ENCODE peak calls at places on chromosomes 5 and 9, in nine cellular contexts. One of them, this sample, is unnamed.
A peak's percentile ranks its signal among the peaks of the same experiment; 100 is the strongest.

GRCh38 chr5:80069918-80070318 is 34.8 kb downstream of the THBS4 start:
- DNase-seq in upper lobe of right lung: peak; percentile 74
- DNase-seq in fibroblast of lung: no peak
- DNase-seq in AG04450: no peak
- DNase-seq in NB4: peak; percentile 49
- DNase-seq in hepatocyte: no peak
- DNase-seq in progenitor cell of endocrine pancreas: no peak
- DNase-seq in colonic mucosa: peak; percentile 27
- DNase-seq in activated B cell treated with CpG ODN at 0.5 μM for 24 hours: no peak
- DNase-seq in this sample: no peak

GRCh38 chr5:11334404-11334803 is 569.8 kb downstream of the CTNND2 start:
- DNase-seq in upper lobe of right lung: no peak
- DNase-seq in fibroblast of lung: no peak
- DNase-seq in AG04450: no peak
- DNase-seq in NB4: no peak
- DNase-seq in hepatocyte: no peak
- DNase-seq in progenitor cell of endocrine pancreas: no peak
- DNase-seq in colonic mucosa: no peak
- DNase-seq in activated B cell treated with CpG ODN at 0.5 μM for 24 hours: no peak
- DNase-seq in this sample: no peak

GRCh38 chr5:142357469-142358090 is 32.8 kb upstream of the SPRY4 start:
- DNase-seq in upper lobe of right lung: no peak
- DNase-seq in fibroblast of lung: peak; percentile 22
- DNase-seq in AG04450: no peak
- DNase-seq in NB4: peak; percentile 19
- DNase-seq in hepatocyte: no peak
- DNase-seq in progenitor cell of endocrine pancreas: no peak
- DNase-seq in colonic mucosa: no peak
- DNase-seq in activated B cell treated with CpG ODN at 0.5 μM for 24 hours: no peak
- DNase-seq in this sample: peak; percentile 4

GRCh38 chr5:176383961-176384360 is 4.4 kb downstream of the NOP16 start:
- DNase-seq in upper lobe of right lung: no peak
- DNase-seq in fibroblast of lung: no peak
- DNase-seq in AG04450: no peak
- DNase-seq in NB4: no peak
- DNase-seq in hepatocyte: no peak
- DNase-seq in progenitor cell of endocrine pancreas: no peak
- DNase-seq in colonic mucosa: no peak
- DNase-seq in activated B cell treated with CpG ODN at 0.5 μM for 24 hours: no peak
- DNase-seq in this sample: no peak

GRCh38 chr9:124855944-124856773 is 2.9 kb downstream of the WDR38 start:
- DNase-seq in upper lobe of right lung: no peak
- DNase-seq in fibroblast of lung: peak; percentile 23
- DNase-seq in AG04450: no peak
- DNase-seq in NB4: peak; percentile 75
- DNase-seq in hepatocyte: no peak
- DNase-seq in progenitor cell of endocrine pancreas: no peak
- DNase-seq in colonic mucosa: no peak
- DNase-seq in activated B cell treated with CpG ODN at 0.5 μM for 24 hours: no peak
- DNase-seq in this sample: peak; percentile 30

GRCh38 chr5:66520854-66521253 is 75.3 kb upstream of the MAST4 start:
- DNase-seq in upper lobe of right lung: no peak
- DNase-seq in fibroblast of lung: no peak
- DNase-seq in AG04450: no peak
- DNase-seq in NB4: no peak
- DNase-seq in hepatocyte: no peak
- DNase-seq in progenitor cell of endocrine pancreas: no peak
- DNase-seq in colonic mucosa: no peak
- DNase-seq in activated B cell treated with CpG ODN at 0.5 μM for 24 hours: no peak
- DNase-seq in this sample: no peak

GRCh38 chr9:93132946-93133640 is 958 bp downstream of the NINJ1 start:
- DNase-seq in upper lobe of right lung: no peak
- DNase-seq in fibroblast of lung: no peak
- DNase-seq in AG04450: no peak
- DNase-seq in NB4: no peak
- DNase-seq in hepatocyte: peak; percentile 68
- DNase-seq in progenitor cell of endocrine pancreas: no peak
- DNase-seq in colonic mucosa: peak; percentile 54
- DNase-seq in activated B cell treated with CpG ODN at 0.5 μM for 24 hours: no peak
- DNase-seq in this sample: no peak

GRCh38 chr5:171418316-171418981 is 998 bp upstream of the FGF18 start:
- DNase-seq in upper lobe of right lung: peak; percentile 88
- DNase-seq in fibroblast of lung: peak; percentile 78
- DNase-seq in AG04450: peak; percentile 72
- DNase-seq in NB4: no peak
- DNase-seq in hepatocyte: peak; percentile 92
- DNase-seq in progenitor cell of endocrine pancreas: peak; percentile 87
- DNase-seq in colonic mucosa: peak; percentile 72
- DNase-seq in activated B cell treated with CpG ODN at 0.5 μM for 24 hours: peak; percentile 42
- DNase-seq in this sample: peak; percentile 82

GRCh38 chr5:154196955-154197652 is 6.6 kb downstream of the GALNT10 start:
- DNase-seq in upper lobe of right lung: no peak
- DNase-seq in fibroblast of lung: peak; percentile 79
- DNase-seq in AG04450: peak; percentile 51
- DNase-seq in NB4: peak; percentile 30
- DNase-seq in hepatocyte: peak; percentile 65
- DNase-seq in progenitor cell of endocrine pancreas: no peak
- DNase-seq in colonic mucosa: no peak
- DNase-seq in activated B cell treated with CpG ODN at 0.5 μM for 24 hours: no peak
- DNase-seq in this sample: peak; percentile 38

GRCh38 chr5:164562271-164562856 is 1056.9 kb downstream of the MAT2B start:
- DNase-seq in upper lobe of right lung: no peak
- DNase-seq in fibroblast of lung: peak; percentile 18
- DNase-seq in AG04450: no peak
- DNase-seq in NB4: no peak
- DNase-seq in hepatocyte: peak; percentile 4
- DNase-seq in progenitor cell of endocrine pancreas: no peak
- DNase-seq in colonic mucosa: no peak
- DNase-seq in activated B cell treated with CpG ODN at 0.5 μM for 24 hours: no peak
- DNase-seq in this sample: no peak

GRCh38 chr5:53357439-53357838 is 123.0 kb upstream of the FST start:
- DNase-seq in upper lobe of right lung: no peak
- DNase-seq in fibroblast of lung: no peak
- DNase-seq in AG04450: no peak
- DNase-seq in NB4: no peak
- DNase-seq in hepatocyte: no peak
- DNase-seq in progenitor cell of endocrine pancreas: no peak
- DNase-seq in colonic mucosa: no peak
- DNase-seq in activated B cell treated with CpG ODN at 0.5 μM for 24 hours: no peak
- DNase-seq in this sample: no peak

GRCh38 chr9:113621309-113621791 is 157.8 kb downstream of the RGS3 start:
- DNase-seq in upper lobe of right lung: peak; percentile 63
- DNase-seq in fibroblast of lung: peak; percentile 97
- DNase-seq in AG04450: peak; percentile 73
- DNase-seq in NB4: no peak
- DNase-seq in hepatocyte: peak; percentile 66
- DNase-seq in progenitor cell of endocrine pancreas: no peak
- DNase-seq in colonic mucosa: no peak
- DNase-seq in activated B cell treated with CpG ODN at 0.5 μM for 24 hours: no peak
- DNase-seq in this sample: peak; percentile 90

GRCh38 chr5:179832039-179832745 is 11.5 kb downstream of the SQSTM1 start:
- DNase-seq in upper lobe of right lung: no peak
- DNase-seq in fibroblast of lung: no peak
- DNase-seq in AG04450: no peak
- DNase-seq in NB4: no peak
- DNase-seq in hepatocyte: peak; percentile 30
- DNase-seq in progenitor cell of endocrine pancreas: no peak
- DNase-seq in colonic mucosa: no peak
- DNase-seq in activated B cell treated with CpG ODN at 0.5 μM for 24 hours: no peak
- DNase-seq in this sample: no peak

GRCh38 chr5:67029481-67029880 is 167.1 kb downstream of the CD180 start:
- DNase-seq in upper lobe of right lung: no peak
- DNase-seq in fibroblast of lung: no peak
- DNase-seq in AG04450: no peak
- DNase-seq in NB4: no peak
- DNase-seq in hepatocyte: no peak
- DNase-seq in progenitor cell of endocrine pancreas: no peak
- DNase-seq in colonic mucosa: no peak
- DNase-seq in activated B cell treated with CpG ODN at 0.5 μM for 24 hours: no peak
- DNase-seq in this sample: no peak

GRCh38 chr5:170345971-170346370 is 43.2 kb downstream of the KCNMB1 start:
- DNase-seq in upper lobe of right lung: no peak
- DNase-seq in fibroblast of lung: no peak
- DNase-seq in AG04450: no peak
- DNase-seq in NB4: no peak
- DNase-seq in hepatocyte: no peak
- DNase-seq in progenitor cell of endocrine pancreas: no peak
- DNase-seq in colonic mucosa: no peak
- DNase-seq in activated B cell treated with CpG ODN at 0.5 μM for 24 hours: no peak
- DNase-seq in this sample: no peak

GRCh38 chr5:176829320-176829719 is 19.0 kb downstream of the UNC5A start:
- DNase-seq in upper lobe of right lung: no peak
- DNase-seq in fibroblast of lung: no peak
- DNase-seq in AG04450: no peak
- DNase-seq in NB4: no peak
- DNase-seq in hepatocyte: no peak
- DNase-seq in progenitor cell of endocrine pancreas: no peak
- DNase-seq in colonic mucosa: no peak
- DNase-seq in activated B cell treated with CpG ODN at 0.5 μM for 24 hours: no peak
- DNase-seq in this sample: no peak

GRCh38 chr5:160423025-160423554 is 1.4 kb downstream of the PTTG1 start:
- DNase-seq in upper lobe of right lung: no peak
- DNase-seq in fibroblast of lung: no peak
- DNase-seq in AG04450: no peak
- DNase-seq in NB4: no peak
- DNase-seq in hepatocyte: no peak
- DNase-seq in progenitor cell of endocrine pancreas: no peak
- DNase-seq in colonic mucosa: no peak
- DNase-seq in activated B cell treated with CpG ODN at 0.5 μM for 24 hours: no peak
- DNase-seq in this sample: no peak

GRCh38 chr9:36690769-36691168 is 118.1 kb downstream of the MELK start:
- DNase-seq in upper lobe of right lung: no peak
- DNase-seq in fibroblast of lung: no peak
- DNase-seq in AG04450: no peak
- DNase-seq in NB4: no peak
- DNase-seq in hepatocyte: no peak
- DNase-seq in progenitor cell of endocrine pancreas: no peak
- DNase-seq in colonic mucosa: no peak
- DNase-seq in activated B cell treated with CpG ODN at 0.5 μM for 24 hours: no peak
- DNase-seq in this sample: no peak

GRCh38 chr5:34001231-34001935 is 6.5 kb downstream of the AMACR start:
- DNase-seq in upper lobe of right lung: peak; percentile 66
- DNase-seq in fibroblast of lung: peak; percentile 75
- DNase-seq in AG04450: no peak
- DNase-seq in NB4: no peak
- DNase-seq in hepatocyte: peak; percentile 43
- DNase-seq in progenitor cell of endocrine pancreas: peak; percentile 16
- DNase-seq in colonic mucosa: peak; percentile 63
- DNase-seq in activated B cell treated with CpG ODN at 0.5 μM for 24 hours: no peak
- DNase-seq in this sample: peak; percentile 58

GRCh38 chr9:89427621-89428221 is 70.2 kb downstream of the SEMA4D start:
- DNase-seq in upper lobe of right lung: no peak
- DNase-seq in fibroblast of lung: no peak
- DNase-seq in AG04450: no peak
- DNase-seq in NB4: no peak
- DNase-seq in hepatocyte: no peak
- DNase-seq in progenitor cell of endocrine pancreas: no peak
- DNase-seq in colonic mucosa: no peak
- DNase-seq in activated B cell treated with CpG ODN at 0.5 μM for 24 hours: no peak
- DNase-seq in this sample: no peak

GRCh38 chr9:133604214-133604613 is 5.0 kb downstream of the FAM163B start:
- DNase-seq in upper lobe of right lung: no peak
- DNase-seq in fibroblast of lung: no peak
- DNase-seq in AG04450: no peak
- DNase-seq in NB4: peak; percentile 41
- DNase-seq in hepatocyte: no peak
- DNase-seq in progenitor cell of endocrine pancreas: no peak
- DNase-seq in colonic mucosa: no peak
- DNase-seq in activated B cell treated with CpG ODN at 0.5 μM for 24 hours: no peak
- DNase-seq in this sample: no peak

GRCh38 chr5:169946743-169947142 is 33.6 kb downstream of the INSYN2B start:
- DNase-seq in upper lobe of right lung: no peak
- DNase-seq in fibroblast of lung: peak; percentile 73
- DNase-seq in AG04450: peak; percentile 21
- DNase-seq in NB4: no peak
- DNase-seq in hepatocyte: no peak
- DNase-seq in progenitor cell of endocrine pancreas: no peak
- DNase-seq in colonic mucosa: no peak
- DNase-seq in activated B cell treated with CpG ODN at 0.5 μM for 24 hours: no peak
- DNase-seq in this sample: no peak

GRCh38 chr5:157132302-157132612 is 10.4 kb downstream of the MED7 start:
- DNase-seq in upper lobe of right lung: no peak
- DNase-seq in fibroblast of lung: no peak
- DNase-seq in AG04450: no peak
- DNase-seq in NB4: no peak
- DNase-seq in hepatocyte: no peak
- DNase-seq in progenitor cell of endocrine pancreas: no peak
- DNase-seq in colonic mucosa: no peak
- DNase-seq in activated B cell treated with CpG ODN at 0.5 μM for 24 hours: no peak
- DNase-seq in this sample: no peak
- TF ChIP-seq CTCF in upper lobe of right lung: no peak
- TF ChIP-seq CTCF in fibroblast of lung: no peak
- TF ChIP-seq CTCF in AG04450: no peak
- TF ChIP-seq CTCF in NB4: no peak
- TF ChIP-seq CTCF in hepatocyte: no peak
- TF ChIP-seq CTCF in progenitor cell of endocrine pancreas: no peak
- TF ChIP-seq CTCF in colonic mucosa: no peak
- TF ChIP-seq CTCF in activated B cell treated with CpG ODN at 0.5 μM for 24 hours: no peak
- TF ChIP-seq CTCF in this sample: no peak

GRCh38 chr9:15422355-15423327 is at the start of gene SNAPC3:
- DNase-seq in upper lobe of right lung: peak; percentile 97
- DNase-seq in fibroblast of lung: peak; percentile 96
- DNase-seq in AG04450: peak; percentile 71
- DNase-seq in NB4: peak; percentile 100
- DNase-seq in hepatocyte: peak; percentile 96
- DNase-seq in progenitor cell of endocrine pancreas: peak; percentile 87
- DNase-seq in colonic mucosa: peak; percentile 97
- DNase-seq in activated B cell treated with CpG ODN at 0.5 μM for 24 hours: peak; percentile 90
- DNase-seq in this sample: peak; percentile 90
- TF ChIP-seq CTCF in upper lobe of right lung: peak; percentile 5
- TF ChIP-seq CTCF in fibroblast of lung: no peak
- TF ChIP-seq CTCF in AG04450: no peak
- TF ChIP-seq CTCF in NB4: no peak
- TF ChIP-seq CTCF in hepatocyte: no peak
- TF ChIP-seq CTCF in progenitor cell of endocrine pancreas: peak; percentile 6
- TF ChIP-seq CTCF in colonic mucosa: no peak
- TF ChIP-seq CTCF in activated B cell treated with CpG ODN at 0.5 μM for 24 hours: no peak
- TF ChIP-seq CTCF in this sample: no peak

GRCh38 chr9:69919461-69920061 is 98.9 kb downstream of the CFAP95 start:
- DNase-seq in upper lobe of right lung: no peak
- DNase-seq in fibroblast of lung: peak; percentile 56
- DNase-seq in AG04450: peak; percentile 24
- DNase-seq in NB4: peak; percentile 35
- DNase-seq in hepatocyte: peak; percentile 77
- DNase-seq in progenitor cell of endocrine pancreas: no peak
- DNase-seq in colonic mucosa: no peak
- DNase-seq in activated B cell treated with CpG ODN at 0.5 μM for 24 hours: no peak
- DNase-seq in this sample: peak; percentile 68
- TF ChIP-seq CTCF in upper lobe of right lung: peak; percentile 73
- TF ChIP-seq CTCF in fibroblast of lung: peak; percentile 70
- TF ChIP-seq CTCF in AG04450: peak; percentile 75
- TF ChIP-seq CTCF in NB4: peak; percentile 25
- TF ChIP-seq CTCF in hepatocyte: peak; percentile 80
- TF ChIP-seq CTCF in progenitor cell of endocrine pancreas: peak; percentile 79
- TF ChIP-seq CTCF in colonic mucosa: peak; percentile 73
- TF ChIP-seq CTCF in activated B cell treated with CpG ODN at 0.5 μM for 24 hours: no peak
- TF ChIP-seq CTCF in this sample: peak; percentile 91

DNA sequence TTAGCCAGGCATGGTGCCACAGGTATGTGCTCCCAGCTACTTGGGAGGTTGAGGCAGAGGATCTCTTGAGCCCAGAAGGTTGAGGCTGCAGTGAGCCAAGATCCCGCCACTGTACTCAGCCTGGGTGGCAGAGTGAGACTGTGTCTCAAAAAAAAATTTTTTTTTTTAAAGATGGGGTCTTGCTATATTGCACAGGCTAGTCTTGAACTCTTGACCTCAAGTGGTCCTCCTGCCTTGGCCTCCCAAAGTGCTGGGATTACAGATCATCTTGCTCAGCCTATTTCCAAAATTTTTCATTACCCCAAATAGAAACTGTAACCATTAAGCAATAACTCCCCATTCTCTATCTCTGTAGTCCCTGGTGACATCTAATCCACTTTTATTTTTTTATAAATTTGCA is 4.4 kb upstream of the TBC1D13 start:
- DNase-seq in upper lobe of right lung: no peak
- DNase-seq in fibroblast of lung: no peak
- DNase-seq in AG04450: no peak
- DNase-seq in NB4: no peak
- DNase-seq in hepatocyte: no peak
- DNase-seq in progenitor cell of endocrine pancreas: no peak
- DNase-seq in colonic mucosa: no peak
- DNase-seq in activated B cell treated with CpG ODN at 0.5 μM for 24 hours: no peak
- DNase-seq in this sample: no peak
- TF ChIP-seq CTCF in upper lobe of right lung: no peak
- TF ChIP-seq CTCF in fibroblast of lung: no peak
- TF ChIP-seq CTCF in AG04450: no peak
- TF ChIP-seq CTCF in NB4: no peak
- TF ChIP-seq CTCF in hepatocyte: no peak
- TF ChIP-seq CTCF in progenitor cell of endocrine pancreas: no peak
- TF ChIP-seq CTCF in colonic mucosa: no peak
- TF ChIP-seq CTCF in activated B cell treated with CpG ODN at 0.5 μM for 24 hours: no peak
- TF ChIP-seq CTCF in this sample: no peak

This sample was measured in HFFc6.